ENCODE peak calls at places on chromosome 18, in six cellular contexts. S is iPS DF 6.9; W is activated T-helper 1 cell treated with anti-CD3 and anti-CD28 coated beads, Interleukin-2, amount 50 U/mL, for 16 hours; E is left ventricle myocardium superior; D is cardiac septum; H is frontal cortex. Z is an unnamed sample.
A peak's percentile ranks its signal among the peaks of the same experiment; 100 is the strongest.

GRCh38 chr18:79848579-79849327 is 51.0 kb downstream of the KCNG2 start:
- DNase-seq in S (no peak), W (no peak), E (no peak), D (no peak), H (no peak), Z (no peak)

GRCh38 chr18:56021136-56021813 is 433.3 kb upstream of the TCF4 start:
- DNase-seq in S (no peak), W (no peak), E (no peak), D (no peak), H (no peak), Z (no peak)

GRCh38 chr18:50193796-50194622 is 938 bp downstream of the MYO5B start:
- DNase-seq in S (no peak), W (no peak), E (no peak), D (no peak), H (no peak), Z (no peak)

GRCh38 chr18:62264984-62265383 is 60.1 kb upstream of the TNFRSF11A start:
- DNase-seq in S (no peak), W (no peak), E (no peak), D (no peak), H (no peak), Z (no peak)

GRCh38 chr18:12879840-12880531 is 4.1 kb downstream of the PTPN2 start:
- DNase-seq in S (no peak), W (no peak), E (no peak), D (no peak), H (no peak), Z (no peak)

GRCh38 chr18:38586327-38586726 is 1020.7 kb upstream of the CELF4 start:
- DNase-seq in S (no peak), W (no peak), E (no peak), D (no peak), H (no peak), Z (no peak)

GRCh38 chr18:28357785-28358401 is 181.0 kb upstream of the CDH2 start:
- DNase-seq in S (peak; percentile 55), W (no peak), E (no peak), D (no peak), H (no peak), Z (no peak)

GRCh38 chr18:55477537-55478300 is 110.3 kb downstream of the TCF4 start:
- DNase-seq in S (no peak), W (no peak), E (no peak), D (no peak), H (no peak), Z (no peak)

GRCh38 chr18:57433492-57434176 is 1.5 kb upstream of the ONECUT2 start:
- DNase-seq in S (no peak), W (no peak), E (no peak), D (no peak), H (no peak), Z (no peak)

GRCh38 chr18:56235061-56235772 is 403.2 kb downstream of the TXNL1 start:
- DNase-seq in S (no peak), W (no peak), E (no peak), D (no peak), H (no peak), Z (no peak)

GRCh38 chr18:74994502-74995403 is 214.2 kb downstream of the PTGR3 start:
- DNase-seq in S (no peak), W (no peak), E (peak; percentile 32), D (no peak), H (no peak), Z (no peak)

GRCh38 chr18:2180586-2180985 is 390.7 kb downstream of the METTL4 start:
- DNase-seq in S (no peak), W (no peak), E (no peak), D (no peak), H (no peak), Z (no peak)

GRCh38 chr18:48136544-48137353 is 206.3 kb upstream of the SMAD2 start:
- DNase-seq in S (no peak), W (no peak), E (peak; percentile 51), D (peak; percentile 72), H (peak; percentile 56), Z (no peak)

GRCh38 chr18:55422456-55423185 is 165.4 kb downstream of the TCF4 start:
- DNase-seq in S (no peak), W (no peak), E (peak; percentile 41), D (no peak), H (no peak), Z (no peak)

GRCh38 chr18:41873730-41874129 is 81.3 kb upstream of the PIK3C3 start:
- DNase-seq in S (no peak), W (no peak), E (no peak), D (no peak), H (no peak), Z (no peak)

GRCh38 chr18:59715966-59716369 is 18.7 kb upstream of the CCBE1 start:
- DNase-seq in S (no peak), W (no peak), E (no peak), D (no peak), H (no peak), Z (no peak)

GRCh38 chr18:40760251-40760650 is 1194.8 kb upstream of the PIK3C3 start:
- DNase-seq in S (no peak), W (no peak), E (no peak), D (no peak), H (no peak), Z (no peak)

GRCh38 chr18:72847134-72847533 is 20.7 kb downstream of the NETO1 start:
- DNase-seq in S (no peak), W (no peak), E (peak; percentile 32), D (no peak), H (no peak), Z (no peak)

GRCh38 chr18:47983946-47984345 is 53.5 kb upstream of the SMAD2 start:
- DNase-seq in S (no peak), W (no peak), E (no peak), D (no peak), H (no peak), Z (no peak)

GRCh38 chr18:42956287-42956686 is 159.2 kb downstream of the RIT2 start:
- DNase-seq in S (no peak), W (no peak), E (no peak), D (no peak), H (no peak), Z (no peak)

Z was measured in esophagus squamous epithelium.